ENCODE peak calls at places on chromosomes 7 and 10, in four cellular contexts. H is SJSA1, A is right atrium auricular region, B is psoas muscle. Z is an unnamed sample. For H3K9me3, the result is how much of the 10 kb centered on the place peaks cover.

GRCh38 chr10:3803884-3804741 is 19.1 kb upstream of the KLF6 start:
- DNase-seq in H (no peak), A (no peak), B (no peak), Z (no peak)

GRCh38 chr10:94997763-94998174 is 59.3 kb downstream of the CYP2C9 start:
- DNase-seq in B (no peak), H (no peak), A (no peak), Z (no peak)

GRCh38 chr10:63758080-63758479 is 236.9 kb downstream of the REEP3 start:
- DNase-seq in B (no peak), A (no peak), H (no peak), Z (peak)

GRCh38 chr10:105797234-105797890 is 1156.3 kb downstream of the SORCS3 start:
- DNase-seq in H (no peak), B (no peak), A (no peak), Z (no peak)

GRCh38 chr7:77651544-77652162 is 44.6 kb upstream of the RSBN1L start:
- DNase-seq in H (peak), B (no peak), A (no peak), Z (no peak)

GRCh38 chr10:74825033-74825370 is 1.4 kb upstream of the KAT6B start:
- DNase-seq in H (peak), A (no peak), B (peak), Z (peak)

GRCh38 chr7:22447759-22448158 is 52.2 kb downstream of the STEAP1B start:
- DNase-seq in A (no peak), B (no peak), H (no peak), Z (no peak)

GRCh38 chr7:94649313-94649924 is 6.5 kb downstream of the SGCE start:
- DNase-seq in A (no peak), B (no peak), H (no peak), Z (no peak)

GRCh38 chr10:29666201-29666600 is 31.4 kb upstream of the SVIL start:
- DNase-seq in A (no peak), H (no peak), B (no peak), Z (no peak)

GRCh38 chr7:2008936-2009540 is 223.7 kb downstream of the MAD1L1 start:
- DNase-seq in H (no peak), B (peak), A (no peak), Z (no peak)

GRCh38 chr7:158063850-158064610 is 523.6 kb downstream of the PTPRN2 start:
- DNase-seq in B (no peak), H (no peak), A (no peak), Z (no peak)

GRCh38 chr7:158061884-158062656 is 525.6 kb downstream of the PTPRN2 start:
- DNase-seq in A (no peak), H (no peak), B (no peak), Z (no peak)

GRCh38 chr7:158061031-158061630 is 526.5 kb downstream of the PTPRN2 start:
- DNase-seq in A (no peak), H (no peak), B (no peak), Z (no peak)

GRCh38 chr7:158064631-158065030 is 523.0 kb downstream of the PTPRN2 start:
- DNase-seq in B (no peak), A (no peak), H (no peak), Z (no peak)

GRCh38 chr7:158062661-158063060 is 525.0 kb downstream of the PTPRN2 start:
- DNase-seq in H (no peak), A (no peak), B (no peak), Z (no peak)
- H3K9me3 ChIP-seq in H (under half), A (under half), B (under half), Z (under half)

DNA sequence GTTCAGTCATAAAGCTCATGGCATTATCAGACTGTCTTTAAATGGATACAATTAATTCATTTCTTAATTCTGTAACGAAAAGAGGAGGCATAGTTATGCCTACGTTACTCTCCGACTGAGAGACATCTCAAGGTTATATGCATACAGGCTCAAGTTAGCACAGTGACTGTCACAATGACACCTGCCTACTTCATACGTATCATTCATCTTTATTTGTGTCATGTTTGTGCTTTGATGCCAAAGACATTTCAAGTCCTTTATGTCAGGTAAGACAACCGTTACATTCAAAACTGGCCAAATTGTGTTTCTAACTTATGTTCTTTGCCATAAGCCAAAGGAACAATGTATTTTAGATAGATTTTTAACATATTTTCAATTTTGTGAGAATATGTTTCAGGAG is 328.8 kb upstream of the NRG3 start:
- DNase-seq in A (no peak), H (no peak), B (no peak), Z (no peak)
- H3K9me3 ChIP-seq in A (under half), H (under half), B (under half), Z (under half)

GRCh38 chr10:91096263-91096662 is 124.2 kb upstream of the PCGF5 start:
- DNase-seq in B (no peak), A (no peak), H (no peak), Z (no peak)
- H3K9me3 ChIP-seq in B (under half), A (under half), H (under half), Z (under half)

GRCh38 chr7:27132978-27133377 is 2.4 kb upstream of the HOXA4 start:
- DNase-seq in B (no peak), A (no peak), H (peak), Z (no peak)
- H3K9me3 ChIP-seq in B (under half), A (under half), H (under half), Z (under half)

DNA sequence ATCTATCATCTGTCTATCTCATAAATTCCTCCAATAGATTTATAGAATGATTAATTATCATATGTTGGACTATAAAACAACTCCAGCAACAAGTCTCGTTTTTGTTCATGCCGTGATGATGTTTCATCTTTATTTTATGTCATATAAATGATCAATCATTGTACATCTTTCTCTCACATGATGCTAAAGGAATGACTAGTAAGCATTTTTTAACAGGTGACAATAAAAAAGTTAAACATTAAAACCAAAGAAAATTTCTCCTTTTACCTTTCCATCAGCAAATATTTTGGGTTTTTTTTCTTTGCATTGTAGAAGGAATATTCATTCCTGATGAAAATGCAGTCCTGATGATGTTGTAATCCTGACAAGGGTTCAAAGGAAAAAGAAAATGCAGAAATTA is 41.4 kb downstream of the AKR1C3 start:
- DNase-seq in H (no peak), A (no peak), B (no peak), Z (no peak)
- H3K9me3 ChIP-seq in H (under half), A (under half), B (under half), Z (under half)

DNA sequence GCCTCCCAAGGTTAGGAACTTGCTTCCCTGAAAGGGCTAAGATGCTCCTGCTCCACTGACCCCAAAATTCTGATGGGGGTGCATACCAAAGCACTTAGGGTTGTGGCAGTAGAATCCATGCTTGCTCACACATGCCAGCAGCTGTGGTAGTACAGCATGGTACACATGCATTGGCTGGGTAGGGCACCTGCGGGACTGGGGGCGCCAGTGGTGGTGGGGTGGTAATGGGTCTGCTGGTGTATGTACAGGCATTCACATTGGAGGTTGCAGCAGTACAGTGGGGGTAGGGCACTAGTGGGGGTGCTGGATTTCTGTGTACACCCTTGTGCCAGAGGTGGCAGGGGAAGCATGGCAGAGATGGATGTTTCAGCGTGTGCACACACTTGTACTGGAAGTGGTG is 72.3 kb upstream of the TAS2R16 start:
- DNase-seq in H (no peak), B (no peak), A (no peak), Z (no peak)
- H3K9me3 ChIP-seq in H (under half), B (under half), A (under half), Z (under half)

DNA sequence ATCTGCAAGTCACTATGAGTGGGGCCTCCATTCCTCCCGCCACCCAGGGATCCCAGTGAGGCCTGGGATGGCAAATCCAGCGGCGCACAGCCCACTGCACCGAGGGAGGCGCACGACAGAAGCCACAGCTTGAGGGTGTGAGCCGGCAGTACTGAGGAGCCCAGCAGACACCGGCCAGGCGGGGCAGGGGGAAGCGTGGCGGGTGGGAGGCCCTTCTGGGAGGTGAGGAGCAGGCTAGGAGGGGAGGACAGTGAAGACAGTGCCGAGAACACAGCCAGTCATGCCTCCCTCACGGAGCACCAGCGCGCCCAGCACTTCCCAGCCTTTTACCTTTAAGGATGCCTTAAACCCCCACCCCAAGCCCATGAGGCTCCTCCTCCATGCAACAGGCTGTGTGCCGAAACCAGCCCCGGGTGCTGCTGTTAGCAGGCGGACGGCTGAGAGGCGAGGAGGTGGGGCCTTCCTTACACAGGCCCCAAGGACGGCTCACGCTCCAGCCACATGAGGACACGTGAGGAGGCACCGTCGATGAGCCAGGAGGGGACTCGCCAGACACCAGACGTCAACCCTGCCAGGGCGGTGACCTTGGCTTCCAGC is 258.5 kb downstream of the PTPRN2 start:
- DNase-seq in B (no peak), H (no peak), A (peak), Z (no peak)
- H3K9me3 ChIP-seq in B (under half), H (under half), A (under half), Z (under half)

GRCh38 chr7:158355456-158356065 is 232.1 kb downstream of the PTPRN2 start:
- DNase-seq in A (peak), B (no peak), H (peak), Z (no peak)

GRCh38 chr7:158357898-158358821 is 229.5 kb downstream of the PTPRN2 start:
- DNase-seq in A (peak), B (no peak), H (peak), Z (no peak)

GRCh38 chr7:158358926-158359645 is 228.5 kb downstream of the PTPRN2 start:
- DNase-seq in A (peak), H (peak), B (no peak), Z (no peak)

GRCh38 chr7:158356454-158356853 is 231.2 kb downstream of the PTPRN2 start:
- DNase-seq in A (peak), H (no peak), B (no peak), Z (peak)

DNA sequence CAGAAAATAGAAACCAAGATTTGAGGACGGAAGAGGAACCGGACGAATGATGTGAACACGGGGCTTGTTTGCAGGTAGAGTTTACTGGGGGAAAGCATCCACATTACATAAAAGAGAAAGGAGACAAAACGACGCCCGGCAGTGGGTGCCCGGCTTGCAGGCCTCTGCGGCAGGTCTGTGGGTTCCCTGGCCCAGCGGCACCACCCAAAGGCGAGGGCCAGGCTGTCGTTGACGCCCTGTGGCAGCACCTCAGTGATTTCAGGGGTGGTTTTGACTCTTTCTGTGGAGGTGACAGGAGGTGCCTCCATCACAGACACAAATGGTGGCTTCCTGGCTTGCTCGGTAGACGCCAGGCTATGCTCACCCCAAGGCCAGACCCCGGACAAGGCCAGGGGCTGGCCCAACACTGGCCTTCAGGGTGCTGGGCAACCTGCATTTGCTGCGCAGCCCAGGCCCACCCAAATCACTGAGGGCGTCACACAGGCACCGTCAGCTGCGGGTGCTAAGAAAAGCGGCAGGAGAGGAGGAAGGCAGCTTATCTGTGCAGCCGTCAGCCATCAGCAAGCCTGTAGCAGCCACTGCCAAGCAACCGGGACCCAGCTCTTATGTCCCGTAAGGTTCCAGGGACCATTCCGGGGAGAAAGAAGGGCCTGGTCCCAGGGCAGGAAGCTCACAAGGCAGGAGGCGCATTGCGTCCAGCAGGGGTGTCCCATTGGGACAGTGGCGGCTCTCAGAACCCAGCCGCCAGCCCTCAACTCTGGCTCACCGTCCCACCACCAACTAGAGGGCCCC is 230.3 kb downstream of the PTPRN2 start:
- DNase-seq in A (peak), B (no peak), H (peak), Z (no peak)
- H3K9me3 ChIP-seq in A (under half), B (under half), H (under half), Z (under half)

GRCh38 chr7:12031638-12032037 is 179.5 kb upstream of the TMEM106B start:
- DNase-seq in A (no peak), H (no peak), B (no peak), Z (no peak)
- H3K9me3 ChIP-seq in A (under half), H (under half), B (under half), Z (under half)